ENCODE peak calls at places on chromosomes 11 and 22, in four cellular contexts. D is HFF-Myc, I is AG09309, O is foreskin fibroblast. U is an unnamed sample.
A peak's percentile ranks its signal among the peaks of the same experiment; 100 is the strongest.

GRCh38 chr11:19244084-19244483 is 3.3 kb upstream of the E2F8 start:
- DNase-seq in I (no peak), D (no peak), O (peak; percentile 60), U (no peak)

GRCh38 chr11:95788921-95789505 is 569 bp downstream of the FAM76B start:
- DNase-seq in O (peak; percentile 67), I (no peak), D (peak; percentile 29), U (no peak)

GRCh38 chr11:127130321-127130720 is 129.8 kb upstream of the KIRREL3 start:
- DNase-seq in O (no peak), D (no peak), I (no peak), U (no peak)

GRCh38 chr11:126104420-126104819 is 41.8 kb upstream of the CDON start:
- DNase-seq in I (no peak), D (no peak), O (no peak), U (no peak)

GRCh38 chr22:49166211-49166610 is 661.5 kb downstream of the BRD1 start:
- DNase-seq in O (no peak), D (no peak), I (no peak), U (no peak)

GRCh38 chr11:86274503-86274902 is 27.5 kb upstream of the HIKESHI start:
- DNase-seq in I (no peak), O (no peak), D (no peak), U (no peak)

GRCh38 chr11:33773399-33774355 is 643 bp downstream of the FBXO3 start:
- DNase-seq in D (no peak), O (peak; percentile 38), I (no peak), U (no peak)

GRCh38 chr11:34050536-34050935 is 995 bp upstream of the CAPRIN1 start:
- DNase-seq in O (peak; percentile 67), D (no peak), I (no peak), U (no peak)

GRCh38 chr22:42912049-42912448 is 55.0 kb upstream of the ARFGAP3 start:
- DNase-seq in O (no peak), I (no peak), D (no peak), U (no peak)

GRCh38 chr11:128630367-128631230 is 43.2 kb upstream of the ETS1 start:
- DNase-seq in I (peak; percentile 53), D (peak; percentile 71), O (peak; percentile 93), U (peak; percentile 87)

GRCh38 chr11:20131744-20132666 is 28.3 kb downstream of the DBX1 start:
- DNase-seq in O (peak; percentile 84), I (no peak), D (no peak), U (peak; percentile 59)

GRCh38 chr11:92685049-92685448 is 284.4 kb upstream of the MTNR1B start:
- DNase-seq in O (no peak), D (no peak), I (no peak), U (no peak)

GRCh38 chr11:114989536-114989935 is 311.2 kb downstream of the NXPE2 start:
- DNase-seq in I (no peak), O (no peak), D (no peak), U (no peak)

GRCh38 chr22:36790648-36791047 is 14.7 kb upstream of the IFT27 start:
- DNase-seq in D (no peak), I (no peak), O (no peak), U (no peak)

GRCh38 chr22:18057568-18058209 is 20.1 kb upstream of the PEX26 start:
- DNase-seq in O (peak; percentile 97), I (peak; percentile 96), D (peak; percentile 96), U (no peak)

GRCh38 chr11:3627291-3627690 is 14.5 kb downstream of the ART5 start:
- DNase-seq in I (peak; percentile 20), O (peak; percentile 66), D (no peak), U (no peak)

GRCh38 chr22:35467788-35468187 is 67.8 kb downstream of the MCM5 start:
- DNase-seq in I (no peak), D (no peak), O (peak; percentile 72), U (peak; percentile 86)

GRCh38 chr22:32546480-32546879 is 71.9 kb downstream of the FBXO7 start:
- DNase-seq in O (no peak), D (no peak), I (no peak), U (no peak)

DNA sequence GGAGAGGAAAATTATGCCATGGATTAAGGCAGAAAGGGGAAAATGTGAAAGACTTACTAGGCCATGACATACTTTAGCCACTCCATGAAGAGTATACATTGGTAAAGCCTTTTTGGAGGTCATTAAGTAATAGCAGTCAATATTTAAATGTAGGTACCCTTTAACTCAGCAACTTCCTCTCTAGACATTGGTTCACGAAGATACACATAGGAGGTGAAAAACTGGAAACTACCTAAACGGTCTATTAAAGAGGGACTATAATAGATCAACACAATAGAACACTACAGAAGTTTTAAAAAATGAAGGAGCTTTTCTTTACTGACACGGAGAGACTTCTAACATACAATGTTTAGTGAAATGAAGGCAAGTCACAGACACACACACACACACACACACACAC is 68.2 kb upstream of the BMAL1 start:
- DNase-seq in O (no peak), D (no peak), I (no peak), U (no peak)
- TF ChIP-seq CTCF in O (no peak), D (no peak), I (no peak), U (no peak)

GRCh38 chr11:111870113-111870512 is 1.3 kb downstream of the ALG9 start:
- DNase-seq in O (no peak), I (no peak), D (no peak), U (no peak)

GRCh38 chr11:111871693-111872161 is 346 bp upstream of the ALG9 start:
- DNase-seq in O (peak; percentile 17), D (no peak), I (no peak), U (no peak)

GRCh38 chr11:111870522-111870886 is 877 bp downstream of the ALG9 start:
- DNase-seq in I (no peak), D (no peak), O (no peak), U (no peak)

GRCh38 chr11:111870887-111871692 is at the start of gene ALG9:
- DNase-seq in I (peak; percentile 37), D (peak; percentile 60), O (peak; percentile 94), U (peak; percentile 87)
- TF ChIP-seq CTCF in I (peak; percentile 39), D (peak; percentile 17), O (peak; percentile 18), U (peak; percentile 33)

GRCh38 chr22:23074451-23074850 is 4.1 kb downstream of the GNAZ start:
- DNase-seq in O (no peak), I (no peak), D (no peak), U (peak; percentile 7)

GRCh38 chr22:23075525-23076216 is 5.4 kb downstream of the GNAZ start:
- DNase-seq in I (no peak), O (no peak), D (no peak), U (no peak)

GRCh38 chr22:23076896-23077572 is 6.7 kb downstream of the GNAZ start:
- DNase-seq in I (no peak), D (no peak), O (no peak), U (no peak)

GRCh38 chr22:23073506-23074229 is 3.3 kb downstream of the GNAZ start:
- DNase-seq in O (no peak), D (no peak), I (no peak), U (peak; percentile 11)

DNA sequence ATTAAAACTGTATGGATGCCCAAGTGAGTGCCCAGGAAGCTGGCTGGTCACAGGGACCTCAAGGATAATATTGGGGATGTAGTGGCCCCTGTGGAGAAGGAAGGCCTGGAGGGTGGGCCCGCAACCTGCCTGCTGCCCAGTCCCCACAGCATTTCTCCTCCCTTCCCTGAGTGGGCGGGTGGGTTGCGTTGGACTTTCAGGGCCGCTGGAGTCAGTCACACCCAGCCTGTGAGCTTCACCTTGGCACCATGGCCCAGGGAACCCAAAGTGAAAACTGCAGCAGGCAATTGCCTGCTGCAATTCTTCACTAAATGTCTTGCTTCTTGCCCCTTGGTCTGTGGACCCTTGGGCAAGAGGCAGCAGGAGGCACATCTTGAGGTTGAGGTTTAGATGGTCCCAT is 4.7 kb downstream of the GNAZ start:
- DNase-seq in D (no peak), O (no peak), I (no peak), U (peak; percentile 3)
- TF ChIP-seq CTCF in D (no peak), O (no peak), I (no peak), U (no peak)

DNA sequence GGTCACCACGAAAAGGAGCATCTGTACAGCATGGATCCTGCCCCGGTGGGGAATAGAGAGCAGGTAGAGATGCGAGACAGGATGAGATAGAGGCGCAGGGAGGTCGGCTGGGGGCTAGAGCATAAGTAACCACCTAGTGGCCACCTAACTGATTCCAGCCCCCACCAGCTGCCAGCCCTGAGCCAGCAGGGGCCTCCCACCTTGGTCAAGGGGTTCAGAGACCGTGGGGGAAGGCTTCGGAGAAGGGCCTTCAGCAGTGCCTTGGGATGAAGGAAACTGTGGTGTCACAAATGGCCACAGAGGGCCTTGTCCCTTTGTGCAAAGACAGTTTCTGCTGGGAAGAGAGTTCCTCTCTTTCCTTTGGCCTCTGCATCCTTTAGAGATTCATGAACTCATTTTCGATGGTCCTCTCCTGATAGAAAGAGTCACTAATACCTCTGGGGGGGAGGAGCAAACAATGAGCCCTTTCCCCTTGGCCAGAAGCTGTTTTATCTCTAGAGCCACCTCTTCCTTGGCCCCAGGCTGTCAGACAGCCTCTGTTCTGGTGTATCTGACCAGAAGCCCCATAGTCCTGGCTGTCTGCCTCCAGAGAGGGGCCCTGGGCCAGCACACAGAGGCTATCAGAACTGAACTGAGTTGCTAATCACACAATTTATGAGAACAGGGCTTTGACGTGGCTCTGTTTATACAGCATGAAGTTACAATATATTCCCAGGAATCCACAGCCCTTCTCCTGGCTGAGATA is 146.0 kb downstream of the PARVA start:
- DNase-seq in O (no peak), I (no peak), D (no peak), U (no peak)
- TF ChIP-seq CTCF in O (no peak), I (no peak), D (no peak), U (no peak)